ENCODE peak calls at places on chromosomes 12 and 14, in seven cellular contexts. One of them, this sample, is unnamed.

GRCh38 chr14:93059917-93060545 is 55.7 kb downstream of the ITPK1 start:
- DNase-seq in sigmoid colon: no peak
- DNase-seq in stomach: no peak
- DNase-seq in tibial artery: no peak
- DNase-seq in HepG2: no peak
- DNase-seq in body of pancreas: no peak
- DNase-seq in left ventricle myocardium inferior: no peak
- DNase-seq in this sample: no peak

GRCh38 chr12:112182499-112182898 is 57.1 kb downstream of the TRAFD1 start:
- DNase-seq in sigmoid colon: peak
- DNase-seq in stomach: no peak
- DNase-seq in tibial artery: no peak
- DNase-seq in HepG2: no peak
- DNase-seq in body of pancreas: no peak
- DNase-seq in left ventricle myocardium inferior: no peak
- DNase-seq in this sample: no peak

GRCh38 chr12:120540445-120540844 is 6.3 kb downstream of the RNF10 start:
- DNase-seq in sigmoid colon: no peak
- DNase-seq in stomach: no peak
- DNase-seq in tibial artery: no peak
- DNase-seq in HepG2: no peak
- DNase-seq in body of pancreas: no peak
- DNase-seq in left ventricle myocardium inferior: no peak
- DNase-seq in this sample: no peak

GRCh38 chr14:68140111-68140741 is 320.6 kb downstream of the RAD51B start:
- DNase-seq in sigmoid colon: peak
- DNase-seq in stomach: peak
- DNase-seq in tibial artery: no peak
- DNase-seq in HepG2: peak
- DNase-seq in body of pancreas: peak
- DNase-seq in left ventricle myocardium inferior: no peak
- DNase-seq in this sample: peak

GRCh38 chr12:66514581-66514980 is 164.3 kb downstream of the GRIP1 start:
- DNase-seq in sigmoid colon: no peak
- DNase-seq in stomach: no peak
- DNase-seq in tibial artery: no peak
- DNase-seq in HepG2: no peak
- DNase-seq in body of pancreas: no peak
- DNase-seq in left ventricle myocardium inferior: no peak
- DNase-seq in this sample: no peak

GRCh38 chr14:58488550-58488949 is 61.0 kb downstream of the KIAA0586 start:
- DNase-seq in sigmoid colon: no peak
- DNase-seq in stomach: no peak
- DNase-seq in tibial artery: no peak
- DNase-seq in HepG2: no peak
- DNase-seq in body of pancreas: no peak
- DNase-seq in left ventricle myocardium inferior: no peak
- DNase-seq in this sample: no peak

GRCh38 chr14:91477388-91477787 is 32.7 kb downstream of the PPP4R3A start:
- DNase-seq in sigmoid colon: no peak
- DNase-seq in stomach: no peak
- DNase-seq in tibial artery: no peak
- DNase-seq in HepG2: no peak
- DNase-seq in body of pancreas: no peak
- DNase-seq in left ventricle myocardium inferior: no peak
- DNase-seq in this sample: no peak

GRCh38 chr12:32252199-32253073 is 145.8 kb downstream of the BICD1 start:
- DNase-seq in sigmoid colon: no peak
- DNase-seq in stomach: no peak
- DNase-seq in tibial artery: no peak
- DNase-seq in HepG2: no peak
- DNase-seq in body of pancreas: no peak
- DNase-seq in left ventricle myocardium inferior: no peak
- DNase-seq in this sample: no peak

GRCh38 chr14:29643415-29644206 is 284.0 kb downstream of the PRKD1 start:
- DNase-seq in sigmoid colon: no peak
- DNase-seq in stomach: no peak
- DNase-seq in tibial artery: no peak
- DNase-seq in HepG2: no peak
- DNase-seq in body of pancreas: no peak
- DNase-seq in left ventricle myocardium inferior: no peak
- DNase-seq in this sample: no peak

GRCh38 chr12:78888583-78888982 is 24.0 kb downstream of the SYT1 start:
- DNase-seq in sigmoid colon: no peak
- DNase-seq in stomach: no peak
- DNase-seq in tibial artery: no peak
- DNase-seq in HepG2: no peak
- DNase-seq in body of pancreas: no peak
- DNase-seq in left ventricle myocardium inferior: no peak
- DNase-seq in this sample: no peak

GRCh38 chr12:53805801-53806200 is 54.0 kb upstream of the CISTR start:
- DNase-seq in sigmoid colon: no peak
- DNase-seq in stomach: no peak
- DNase-seq in tibial artery: no peak
- DNase-seq in HepG2: no peak
- DNase-seq in body of pancreas: no peak
- DNase-seq in left ventricle myocardium inferior: no peak
- DNase-seq in this sample: no peak

GRCh38 chr12:15013634-15014169 is 40.9 kb downstream of the PDE6H start:
- DNase-seq in sigmoid colon: no peak
- DNase-seq in stomach: no peak
- DNase-seq in tibial artery: no peak
- DNase-seq in HepG2: no peak
- DNase-seq in body of pancreas: no peak
- DNase-seq in left ventricle myocardium inferior: no peak
- DNase-seq in this sample: no peak

GRCh38 chr14:26867171-26867757 is 269.4 kb upstream of the NOVA1 start:
- DNase-seq in sigmoid colon: no peak
- DNase-seq in stomach: no peak
- DNase-seq in tibial artery: no peak
- DNase-seq in HepG2: no peak
- DNase-seq in body of pancreas: peak
- DNase-seq in left ventricle myocardium inferior: no peak
- DNase-seq in this sample: no peak

GRCh38 chr14:84591827-84592540 is 938.0 kb upstream of the FLRT2 start:
- DNase-seq in sigmoid colon: no peak
- DNase-seq in stomach: no peak
- DNase-seq in tibial artery: no peak
- DNase-seq in HepG2: no peak
- DNase-seq in body of pancreas: peak
- DNase-seq in left ventricle myocardium inferior: no peak
- DNase-seq in this sample: no peak

GRCh38 chr12:2156333-2156732 is 103.5 kb downstream of the CACNA1C start:
- DNase-seq in sigmoid colon: no peak
- DNase-seq in stomach: no peak
- DNase-seq in tibial artery: no peak
- DNase-seq in HepG2: no peak
- DNase-seq in body of pancreas: no peak
- DNase-seq in left ventricle myocardium inferior: no peak
- DNase-seq in this sample: no peak

GRCh38 chr12:31896514-31897039 is 62.6 kb upstream of the RESF1 start:
- DNase-seq in sigmoid colon: no peak
- DNase-seq in stomach: peak
- DNase-seq in tibial artery: no peak
- DNase-seq in HepG2: no peak
- DNase-seq in body of pancreas: peak
- DNase-seq in left ventricle myocardium inferior: peak
- DNase-seq in this sample: no peak

GRCh38 chr12:96422192-96422591 is 22.0 kb upstream of the CDK17 start:
- DNase-seq in sigmoid colon: no peak
- DNase-seq in stomach: no peak
- DNase-seq in tibial artery: no peak
- DNase-seq in HepG2: no peak
- DNase-seq in body of pancreas: no peak
- DNase-seq in left ventricle myocardium inferior: no peak
- DNase-seq in this sample: no peak

GRCh38 chr14:105838591-105839424 is 312.4 kb downstream of the TMEM121 start:
- DNase-seq in sigmoid colon: peak
- DNase-seq in stomach: no peak
- DNase-seq in tibial artery: peak
- DNase-seq in HepG2: no peak
- DNase-seq in body of pancreas: no peak
- DNase-seq in left ventricle myocardium inferior: no peak
- DNase-seq in this sample: no peak

GRCh38 chr14:101575581-101575980 is 14.3 kb downstream of the DIO3 start:
- DNase-seq in sigmoid colon: no peak
- DNase-seq in stomach: no peak
- DNase-seq in tibial artery: no peak
- DNase-seq in HepG2: no peak
- DNase-seq in body of pancreas: no peak
- DNase-seq in left ventricle myocardium inferior: no peak
- DNase-seq in this sample: no peak
- TF ChIP-seq CTCF in sigmoid colon: no peak
- TF ChIP-seq CTCF in stomach: no peak
- TF ChIP-seq CTCF in tibial artery: no peak
- TF ChIP-seq CTCF in HepG2: no peak
- TF ChIP-seq CTCF in body of pancreas: no peak
- TF ChIP-seq CTCF in left ventricle myocardium inferior: no peak
- TF ChIP-seq CTCF in this sample: no peak

GRCh38 chr14:20799955-20800544 is 2.6 kb downstream of the RNASE1 start:
- DNase-seq in sigmoid colon: peak
- DNase-seq in stomach: peak
- DNase-seq in tibial artery: peak
- DNase-seq in HepG2: peak
- DNase-seq in body of pancreas: peak
- DNase-seq in left ventricle myocardium inferior: peak
- DNase-seq in this sample: no peak
- H3K4me3 ChIP-seq in sigmoid colon: peak
- H3K4me3 ChIP-seq in stomach: peak
- H3K4me3 ChIP-seq in tibial artery: peak
- H3K4me3 ChIP-seq in HepG2: no peak
- H3K4me3 ChIP-seq in body of pancreas: no peak
- H3K4me3 ChIP-seq in left ventricle myocardium inferior: peak
- H3K4me3 ChIP-seq in this sample: no peak

GRCh38 chr12:26512213-26512612 is 316.8 kb downstream of the SSPN start:
- DNase-seq in sigmoid colon: no peak
- DNase-seq in stomach: no peak
- DNase-seq in tibial artery: no peak
- DNase-seq in HepG2: no peak
- DNase-seq in body of pancreas: no peak
- DNase-seq in left ventricle myocardium inferior: no peak
- DNase-seq in this sample: no peak
- TF ChIP-seq CTCF in sigmoid colon: no peak
- TF ChIP-seq CTCF in stomach: no peak
- TF ChIP-seq CTCF in tibial artery: no peak
- TF ChIP-seq CTCF in HepG2: no peak
- TF ChIP-seq CTCF in body of pancreas: no peak
- TF ChIP-seq CTCF in left ventricle myocardium inferior: no peak
- TF ChIP-seq CTCF in this sample: no peak

GRCh38 chr12:114691196-114691595 is 7.2 kb upstream of the TBX3 start:
- DNase-seq in sigmoid colon: peak
- DNase-seq in stomach: no peak
- DNase-seq in tibial artery: no peak
- DNase-seq in HepG2: no peak
- DNase-seq in body of pancreas: no peak
- DNase-seq in left ventricle myocardium inferior: no peak
- DNase-seq in this sample: no peak
- H3K4me3 ChIP-seq in sigmoid colon: no peak
- H3K4me3 ChIP-seq in stomach: no peak
- H3K4me3 ChIP-seq in tibial artery: no peak
- H3K4me3 ChIP-seq in HepG2: no peak
- H3K4me3 ChIP-seq in body of pancreas: no peak
- H3K4me3 ChIP-seq in left ventricle myocardium inferior: no peak
- H3K4me3 ChIP-seq in this sample: no peak

DNA sequence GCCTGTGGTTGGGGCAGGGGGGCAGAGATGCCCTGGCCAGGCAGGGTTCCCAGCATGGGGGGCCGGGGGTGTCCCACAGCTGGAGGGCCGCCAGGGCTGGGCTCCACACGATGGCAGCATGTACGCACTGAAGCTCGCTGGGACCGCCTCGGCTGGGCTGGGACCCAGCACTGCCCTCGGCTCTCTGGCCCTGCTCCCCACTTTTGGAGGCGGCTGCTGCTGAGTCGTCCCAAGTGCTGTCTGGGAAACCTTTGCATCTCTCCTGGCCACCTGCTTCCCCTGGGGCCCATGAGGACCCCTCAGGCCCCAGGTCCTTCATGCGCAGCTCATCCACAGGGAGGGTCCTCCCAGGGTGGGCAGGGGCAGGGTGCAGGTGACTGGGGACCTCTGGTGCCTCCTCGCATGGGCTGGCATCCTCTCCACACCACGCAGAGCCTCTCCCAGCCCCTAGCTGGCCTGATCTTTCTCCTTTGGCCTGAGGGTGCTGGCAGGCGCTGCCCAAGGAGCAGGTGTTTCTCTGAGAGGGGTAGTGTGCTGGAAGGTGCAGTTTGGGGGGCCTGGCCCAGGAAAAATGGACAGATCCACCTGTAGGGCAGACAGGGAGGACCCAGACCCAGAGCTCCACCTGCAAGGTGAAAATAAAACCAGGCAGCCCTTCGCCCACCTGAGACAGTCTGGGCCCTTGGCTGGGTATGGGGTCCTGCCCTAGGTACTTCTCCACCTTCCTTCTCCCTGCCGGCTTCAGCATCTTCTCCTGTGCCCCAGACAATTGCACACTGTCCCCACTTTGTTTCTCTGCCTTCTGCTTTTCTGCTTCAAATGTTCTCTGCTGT is 46.9 kb downstream of the DLK1 start:
- DNase-seq in sigmoid colon: peak
- DNase-seq in stomach: peak
- DNase-seq in tibial artery: no peak
- DNase-seq in HepG2: no peak
- DNase-seq in body of pancreas: no peak
- DNase-seq in left ventricle myocardium inferior: no peak
- DNase-seq in this sample: no peak
- TF ChIP-seq CTCF in sigmoid colon: no peak
- TF ChIP-seq CTCF in stomach: no peak
- TF ChIP-seq CTCF in tibial artery: no peak
- TF ChIP-seq CTCF in HepG2: no peak
- TF ChIP-seq CTCF in body of pancreas: no peak
- TF ChIP-seq CTCF in left ventricle myocardium inferior: no peak
- TF ChIP-seq CTCF in this sample: no peak

This sample was measured in AG04449.